ENCODE peak calls at places on chromosomes 7 and 10, in six cellular contexts. One of them, this sample, is unnamed.

GRCh38 chr7:149715476-149715875 is 57.9 kb downstream of the ZNF467 start:
- DNase-seq in activated T-helper 1 cell treated with anti-CD3 and anti-CD28 coated beads, Interleukin-12 subunit alpha, Interleukin-12 subunit beta, Interleukin-2, Interleukin-4 antibody, amounts not matched to agents 30 ng/mL and 10 ng/mL and 1 ng/mL, durations not matched to agents 14 hours and 24 hours and 36 hours: no peak
- DNase-seq in activated CD4-positive, alpha-beta memory T cell treated with anti-CD3 and anti-CD28 coated beads, Interleukin-2, amount 10 ng/mL, durations not matched to agents 7 days and 5 days: no peak
- DNase-seq in upper lobe of right lung: peak; percentile 63
- DNase-seq in nephron progenitor cell: no peak
- DNase-seq in T-helper 1 cell: no peak
- DNase-seq in this sample: peak; percentile 65

GRCh38 chr10:78626471-78626870 is 442.3 kb upstream of the ZMIZ1 start:
- DNase-seq in activated T-helper 1 cell treated with anti-CD3 and anti-CD28 coated beads, Interleukin-12 subunit alpha, Interleukin-12 subunit beta, Interleukin-2, Interleukin-4 antibody, amounts not matched to agents 30 ng/mL and 10 ng/mL and 1 ng/mL, durations not matched to agents 14 hours and 24 hours and 36 hours: no peak
- DNase-seq in activated CD4-positive, alpha-beta memory T cell treated with anti-CD3 and anti-CD28 coated beads, Interleukin-2, amount 10 ng/mL, durations not matched to agents 7 days and 5 days: no peak
- DNase-seq in upper lobe of right lung: no peak
- DNase-seq in nephron progenitor cell: no peak
- DNase-seq in T-helper 1 cell: no peak
- DNase-seq in this sample: no peak

GRCh38 chr7:46515844-46516590 is 594.9 kb upstream of the IGFBP3 start:
- DNase-seq in activated T-helper 1 cell treated with anti-CD3 and anti-CD28 coated beads, Interleukin-12 subunit alpha, Interleukin-12 subunit beta, Interleukin-2, Interleukin-4 antibody, amounts not matched to agents 30 ng/mL and 10 ng/mL and 1 ng/mL, durations not matched to agents 14 hours and 24 hours and 36 hours: no peak
- DNase-seq in activated CD4-positive, alpha-beta memory T cell treated with anti-CD3 and anti-CD28 coated beads, Interleukin-2, amount 10 ng/mL, durations not matched to agents 7 days and 5 days: no peak
- DNase-seq in upper lobe of right lung: no peak
- DNase-seq in nephron progenitor cell: peak; percentile 7
- DNase-seq in T-helper 1 cell: no peak
- DNase-seq in this sample: no peak

GRCh38 chr7:137328389-137329120 is 15.0 kb downstream of the PTN start:
- DNase-seq in activated T-helper 1 cell treated with anti-CD3 and anti-CD28 coated beads, Interleukin-12 subunit alpha, Interleukin-12 subunit beta, Interleukin-2, Interleukin-4 antibody, amounts not matched to agents 30 ng/mL and 10 ng/mL and 1 ng/mL, durations not matched to agents 14 hours and 24 hours and 36 hours: no peak
- DNase-seq in activated CD4-positive, alpha-beta memory T cell treated with anti-CD3 and anti-CD28 coated beads, Interleukin-2, amount 10 ng/mL, durations not matched to agents 7 days and 5 days: no peak
- DNase-seq in upper lobe of right lung: no peak
- DNase-seq in nephron progenitor cell: no peak
- DNase-seq in T-helper 1 cell: no peak
- DNase-seq in this sample: no peak

GRCh38 chr7:136086712-136087111 is 109.6 kb upstream of the MTPN start:
- DNase-seq in activated T-helper 1 cell treated with anti-CD3 and anti-CD28 coated beads, Interleukin-12 subunit alpha, Interleukin-12 subunit beta, Interleukin-2, Interleukin-4 antibody, amounts not matched to agents 30 ng/mL and 10 ng/mL and 1 ng/mL, durations not matched to agents 14 hours and 24 hours and 36 hours: no peak
- DNase-seq in activated CD4-positive, alpha-beta memory T cell treated with anti-CD3 and anti-CD28 coated beads, Interleukin-2, amount 10 ng/mL, durations not matched to agents 7 days and 5 days: peak; percentile 17
- DNase-seq in upper lobe of right lung: no peak
- DNase-seq in nephron progenitor cell: no peak
- DNase-seq in T-helper 1 cell: no peak
- DNase-seq in this sample: peak; percentile 74

GRCh38 chr10:89695307-89695706 is 6.1 kb upstream of the KIF20B start:
- DNase-seq in activated T-helper 1 cell treated with anti-CD3 and anti-CD28 coated beads, Interleukin-12 subunit alpha, Interleukin-12 subunit beta, Interleukin-2, Interleukin-4 antibody, amounts not matched to agents 30 ng/mL and 10 ng/mL and 1 ng/mL, durations not matched to agents 14 hours and 24 hours and 36 hours: no peak
- DNase-seq in activated CD4-positive, alpha-beta memory T cell treated with anti-CD3 and anti-CD28 coated beads, Interleukin-2, amount 10 ng/mL, durations not matched to agents 7 days and 5 days: no peak
- DNase-seq in upper lobe of right lung: no peak
- DNase-seq in nephron progenitor cell: no peak
- DNase-seq in T-helper 1 cell: no peak
- DNase-seq in this sample: no peak

GRCh38 chr7:26265499-26266075 is 26.1 kb upstream of the SNX10 start:
- DNase-seq in activated T-helper 1 cell treated with anti-CD3 and anti-CD28 coated beads, Interleukin-12 subunit alpha, Interleukin-12 subunit beta, Interleukin-2, Interleukin-4 antibody, amounts not matched to agents 30 ng/mL and 10 ng/mL and 1 ng/mL, durations not matched to agents 14 hours and 24 hours and 36 hours: no peak
- DNase-seq in activated CD4-positive, alpha-beta memory T cell treated with anti-CD3 and anti-CD28 coated beads, Interleukin-2, amount 10 ng/mL, durations not matched to agents 7 days and 5 days: no peak
- DNase-seq in upper lobe of right lung: no peak
- DNase-seq in nephron progenitor cell: no peak
- DNase-seq in T-helper 1 cell: no peak
- DNase-seq in this sample: no peak

GRCh38 chr10:119283818-119284217 is 76.4 kb downstream of the GRK5 start:
- DNase-seq in activated T-helper 1 cell treated with anti-CD3 and anti-CD28 coated beads, Interleukin-12 subunit alpha, Interleukin-12 subunit beta, Interleukin-2, Interleukin-4 antibody, amounts not matched to agents 30 ng/mL and 10 ng/mL and 1 ng/mL, durations not matched to agents 14 hours and 24 hours and 36 hours: peak; percentile 34
- DNase-seq in activated CD4-positive, alpha-beta memory T cell treated with anti-CD3 and anti-CD28 coated beads, Interleukin-2, amount 10 ng/mL, durations not matched to agents 7 days and 5 days: peak; percentile 41
- DNase-seq in upper lobe of right lung: no peak
- DNase-seq in nephron progenitor cell: no peak
- DNase-seq in T-helper 1 cell: peak; percentile 24
- DNase-seq in this sample: peak; percentile 89

GRCh38 chr10:33129181-33129928 is 171.3 kb upstream of the ITGB1 start:
- DNase-seq in activated T-helper 1 cell treated with anti-CD3 and anti-CD28 coated beads, Interleukin-12 subunit alpha, Interleukin-12 subunit beta, Interleukin-2, Interleukin-4 antibody, amounts not matched to agents 30 ng/mL and 10 ng/mL and 1 ng/mL, durations not matched to agents 14 hours and 24 hours and 36 hours: no peak
- DNase-seq in activated CD4-positive, alpha-beta memory T cell treated with anti-CD3 and anti-CD28 coated beads, Interleukin-2, amount 10 ng/mL, durations not matched to agents 7 days and 5 days: no peak
- DNase-seq in upper lobe of right lung: no peak
- DNase-seq in nephron progenitor cell: no peak
- DNase-seq in T-helper 1 cell: no peak
- DNase-seq in this sample: no peak

GRCh38 chr10:119680668-119681070 is 29.5 kb downstream of the BAG3 start:
- DNase-seq in activated T-helper 1 cell treated with anti-CD3 and anti-CD28 coated beads, Interleukin-12 subunit alpha, Interleukin-12 subunit beta, Interleukin-2, Interleukin-4 antibody, amounts not matched to agents 30 ng/mL and 10 ng/mL and 1 ng/mL, durations not matched to agents 14 hours and 24 hours and 36 hours: no peak
- DNase-seq in activated CD4-positive, alpha-beta memory T cell treated with anti-CD3 and anti-CD28 coated beads, Interleukin-2, amount 10 ng/mL, durations not matched to agents 7 days and 5 days: no peak
- DNase-seq in upper lobe of right lung: no peak
- DNase-seq in nephron progenitor cell: no peak
- DNase-seq in T-helper 1 cell: no peak
- DNase-seq in this sample: no peak

GRCh38 chr10:30510184-30510931 is 76.4 kb downstream of the MAP3K8 start:
- DNase-seq in activated T-helper 1 cell treated with anti-CD3 and anti-CD28 coated beads, Interleukin-12 subunit alpha, Interleukin-12 subunit beta, Interleukin-2, Interleukin-4 antibody, amounts not matched to agents 30 ng/mL and 10 ng/mL and 1 ng/mL, durations not matched to agents 14 hours and 24 hours and 36 hours: no peak
- DNase-seq in activated CD4-positive, alpha-beta memory T cell treated with anti-CD3 and anti-CD28 coated beads, Interleukin-2, amount 10 ng/mL, durations not matched to agents 7 days and 5 days: peak; percentile 54
- DNase-seq in upper lobe of right lung: no peak
- DNase-seq in nephron progenitor cell: no peak
- DNase-seq in T-helper 1 cell: no peak
- DNase-seq in this sample: peak; percentile 75

GRCh38 chr7:105353752-105354328 is 34.9 kb downstream of the SRPK2 start:
- DNase-seq in activated T-helper 1 cell treated with anti-CD3 and anti-CD28 coated beads, Interleukin-12 subunit alpha, Interleukin-12 subunit beta, Interleukin-2, Interleukin-4 antibody, amounts not matched to agents 30 ng/mL and 10 ng/mL and 1 ng/mL, durations not matched to agents 14 hours and 24 hours and 36 hours: no peak
- DNase-seq in activated CD4-positive, alpha-beta memory T cell treated with anti-CD3 and anti-CD28 coated beads, Interleukin-2, amount 10 ng/mL, durations not matched to agents 7 days and 5 days: no peak
- DNase-seq in upper lobe of right lung: no peak
- DNase-seq in nephron progenitor cell: no peak
- DNase-seq in T-helper 1 cell: no peak
- DNase-seq in this sample: peak; percentile 71

GRCh38 chr10:63247771-63248170 is 114.6 kb downstream of the NRBF2 start:
- DNase-seq in activated T-helper 1 cell treated with anti-CD3 and anti-CD28 coated beads, Interleukin-12 subunit alpha, Interleukin-12 subunit beta, Interleukin-2, Interleukin-4 antibody, amounts not matched to agents 30 ng/mL and 10 ng/mL and 1 ng/mL, durations not matched to agents 14 hours and 24 hours and 36 hours: no peak
- DNase-seq in activated CD4-positive, alpha-beta memory T cell treated with anti-CD3 and anti-CD28 coated beads, Interleukin-2, amount 10 ng/mL, durations not matched to agents 7 days and 5 days: no peak
- DNase-seq in upper lobe of right lung: no peak
- DNase-seq in nephron progenitor cell: no peak
- DNase-seq in T-helper 1 cell: no peak
- DNase-seq in this sample: no peak

GRCh38 chr10:3407208-3407607 is 234.6 kb upstream of the PITRM1 start:
- DNase-seq in activated T-helper 1 cell treated with anti-CD3 and anti-CD28 coated beads, Interleukin-12 subunit alpha, Interleukin-12 subunit beta, Interleukin-2, Interleukin-4 antibody, amounts not matched to agents 30 ng/mL and 10 ng/mL and 1 ng/mL, durations not matched to agents 14 hours and 24 hours and 36 hours: no peak
- DNase-seq in activated CD4-positive, alpha-beta memory T cell treated with anti-CD3 and anti-CD28 coated beads, Interleukin-2, amount 10 ng/mL, durations not matched to agents 7 days and 5 days: no peak
- DNase-seq in upper lobe of right lung: peak; percentile 50
- DNase-seq in nephron progenitor cell: no peak
- DNase-seq in T-helper 1 cell: no peak
- DNase-seq in this sample: no peak

GRCh38 chr10:90413196-90413595 is 444.6 kb downstream of the HTR7 start:
- DNase-seq in activated T-helper 1 cell treated with anti-CD3 and anti-CD28 coated beads, Interleukin-12 subunit alpha, Interleukin-12 subunit beta, Interleukin-2, Interleukin-4 antibody, amounts not matched to agents 30 ng/mL and 10 ng/mL and 1 ng/mL, durations not matched to agents 14 hours and 24 hours and 36 hours: no peak
- DNase-seq in activated CD4-positive, alpha-beta memory T cell treated with anti-CD3 and anti-CD28 coated beads, Interleukin-2, amount 10 ng/mL, durations not matched to agents 7 days and 5 days: no peak
- DNase-seq in upper lobe of right lung: no peak
- DNase-seq in nephron progenitor cell: no peak
- DNase-seq in T-helper 1 cell: no peak
- DNase-seq in this sample: no peak

GRCh38 chr7:120864146-120864920 is 6.4 kb upstream of the TSPAN12 start:
- DNase-seq in activated T-helper 1 cell treated with anti-CD3 and anti-CD28 coated beads, Interleukin-12 subunit alpha, Interleukin-12 subunit beta, Interleukin-2, Interleukin-4 antibody, amounts not matched to agents 30 ng/mL and 10 ng/mL and 1 ng/mL, durations not matched to agents 14 hours and 24 hours and 36 hours: no peak
- DNase-seq in activated CD4-positive, alpha-beta memory T cell treated with anti-CD3 and anti-CD28 coated beads, Interleukin-2, amount 10 ng/mL, durations not matched to agents 7 days and 5 days: no peak
- DNase-seq in upper lobe of right lung: no peak
- DNase-seq in nephron progenitor cell: no peak
- DNase-seq in T-helper 1 cell: no peak
- DNase-seq in this sample: no peak

GRCh38 chr10:18886102-18886501 is 162.5 kb upstream of the MALRD1 start:
- DNase-seq in activated T-helper 1 cell treated with anti-CD3 and anti-CD28 coated beads, Interleukin-12 subunit alpha, Interleukin-12 subunit beta, Interleukin-2, Interleukin-4 antibody, amounts not matched to agents 30 ng/mL and 10 ng/mL and 1 ng/mL, durations not matched to agents 14 hours and 24 hours and 36 hours: no peak
- DNase-seq in activated CD4-positive, alpha-beta memory T cell treated with anti-CD3 and anti-CD28 coated beads, Interleukin-2, amount 10 ng/mL, durations not matched to agents 7 days and 5 days: no peak
- DNase-seq in upper lobe of right lung: no peak
- DNase-seq in nephron progenitor cell: no peak
- DNase-seq in T-helper 1 cell: no peak
- DNase-seq in this sample: no peak

GRCh38 chr7:17638727-17639126 is 301.6 kb downstream of the SNX13 start:
- DNase-seq in activated T-helper 1 cell treated with anti-CD3 and anti-CD28 coated beads, Interleukin-12 subunit alpha, Interleukin-12 subunit beta, Interleukin-2, Interleukin-4 antibody, amounts not matched to agents 30 ng/mL and 10 ng/mL and 1 ng/mL, durations not matched to agents 14 hours and 24 hours and 36 hours: no peak
- DNase-seq in activated CD4-positive, alpha-beta memory T cell treated with anti-CD3 and anti-CD28 coated beads, Interleukin-2, amount 10 ng/mL, durations not matched to agents 7 days and 5 days: no peak
- DNase-seq in upper lobe of right lung: no peak
- DNase-seq in nephron progenitor cell: no peak
- DNase-seq in T-helper 1 cell: no peak
- DNase-seq in this sample: no peak

GRCh38 chr7:101517304-101517703 is 111.8 kb downstream of the MYL10 start:
- DNase-seq in activated T-helper 1 cell treated with anti-CD3 and anti-CD28 coated beads, Interleukin-12 subunit alpha, Interleukin-12 subunit beta, Interleukin-2, Interleukin-4 antibody, amounts not matched to agents 30 ng/mL and 10 ng/mL and 1 ng/mL, durations not matched to agents 14 hours and 24 hours and 36 hours: no peak
- DNase-seq in activated CD4-positive, alpha-beta memory T cell treated with anti-CD3 and anti-CD28 coated beads, Interleukin-2, amount 10 ng/mL, durations not matched to agents 7 days and 5 days: no peak
- DNase-seq in upper lobe of right lung: no peak
- DNase-seq in nephron progenitor cell: no peak
- DNase-seq in T-helper 1 cell: no peak
- DNase-seq in this sample: no peak

GRCh38 chr7:20777377-20778062 is 9.2 kb downstream of the SP8 start:
- DNase-seq in activated T-helper 1 cell treated with anti-CD3 and anti-CD28 coated beads, Interleukin-12 subunit alpha, Interleukin-12 subunit beta, Interleukin-2, Interleukin-4 antibody, amounts not matched to agents 30 ng/mL and 10 ng/mL and 1 ng/mL, durations not matched to agents 14 hours and 24 hours and 36 hours: no peak
- DNase-seq in activated CD4-positive, alpha-beta memory T cell treated with anti-CD3 and anti-CD28 coated beads, Interleukin-2, amount 10 ng/mL, durations not matched to agents 7 days and 5 days: no peak
- DNase-seq in upper lobe of right lung: no peak
- DNase-seq in nephron progenitor cell: no peak
- DNase-seq in T-helper 1 cell: no peak
- DNase-seq in this sample: no peak

GRCh38 chr10:75379234-75379724 is 22.3 kb downstream of the ZNF503 start:
- DNase-seq in activated T-helper 1 cell treated with anti-CD3 and anti-CD28 coated beads, Interleukin-12 subunit alpha, Interleukin-12 subunit beta, Interleukin-2, Interleukin-4 antibody, amounts not matched to agents 30 ng/mL and 10 ng/mL and 1 ng/mL, durations not matched to agents 14 hours and 24 hours and 36 hours: no peak
- DNase-seq in activated CD4-positive, alpha-beta memory T cell treated with anti-CD3 and anti-CD28 coated beads, Interleukin-2, amount 10 ng/mL, durations not matched to agents 7 days and 5 days: no peak
- DNase-seq in upper lobe of right lung: no peak
- DNase-seq in nephron progenitor cell: no peak
- DNase-seq in T-helper 1 cell: no peak
- DNase-seq in this sample: no peak

GRCh38 chr10:31299119-31299518 is 19.9 kb upstream of the ZEB1 start:
- DNase-seq in activated T-helper 1 cell treated with anti-CD3 and anti-CD28 coated beads, Interleukin-12 subunit alpha, Interleukin-12 subunit beta, Interleukin-2, Interleukin-4 antibody, amounts not matched to agents 30 ng/mL and 10 ng/mL and 1 ng/mL, durations not matched to agents 14 hours and 24 hours and 36 hours: no peak
- DNase-seq in activated CD4-positive, alpha-beta memory T cell treated with anti-CD3 and anti-CD28 coated beads, Interleukin-2, amount 10 ng/mL, durations not matched to agents 7 days and 5 days: no peak
- DNase-seq in upper lobe of right lung: no peak
- DNase-seq in nephron progenitor cell: no peak
- DNase-seq in T-helper 1 cell: no peak
- DNase-seq in this sample: no peak

GRCh38 chr10:98028168-98028770 is 2.2 kb downstream of the CRTAC1 start:
- DNase-seq in activated T-helper 1 cell treated with anti-CD3 and anti-CD28 coated beads, Interleukin-12 subunit alpha, Interleukin-12 subunit beta, Interleukin-2, Interleukin-4 antibody, amounts not matched to agents 30 ng/mL and 10 ng/mL and 1 ng/mL, durations not matched to agents 14 hours and 24 hours and 36 hours: peak; percentile 27
- DNase-seq in activated CD4-positive, alpha-beta memory T cell treated with anti-CD3 and anti-CD28 coated beads, Interleukin-2, amount 10 ng/mL, durations not matched to agents 7 days and 5 days: peak; percentile 69
- DNase-seq in upper lobe of right lung: peak; percentile 79
- DNase-seq in nephron progenitor cell: peak; percentile 84
- DNase-seq in T-helper 1 cell: no peak
- DNase-seq in this sample: no peak

GRCh38 chr7:155860461-155860839 is 48.2 kb upstream of the SHH start:
- DNase-seq in activated T-helper 1 cell treated with anti-CD3 and anti-CD28 coated beads, Interleukin-12 subunit alpha, Interleukin-12 subunit beta, Interleukin-2, Interleukin-4 antibody, amounts not matched to agents 30 ng/mL and 10 ng/mL and 1 ng/mL, durations not matched to agents 14 hours and 24 hours and 36 hours: no peak
- DNase-seq in activated CD4-positive, alpha-beta memory T cell treated with anti-CD3 and anti-CD28 coated beads, Interleukin-2, amount 10 ng/mL, durations not matched to agents 7 days and 5 days: no peak
- DNase-seq in upper lobe of right lung: no peak
- DNase-seq in nephron progenitor cell: no peak
- DNase-seq in T-helper 1 cell: no peak
- DNase-seq in this sample: no peak

GRCh38 chr7:86469680-86470295 is 173.9 kb upstream of the GRM3 start:
- DNase-seq in activated T-helper 1 cell treated with anti-CD3 and anti-CD28 coated beads, Interleukin-12 subunit alpha, Interleukin-12 subunit beta, Interleukin-2, Interleukin-4 antibody, amounts not matched to agents 30 ng/mL and 10 ng/mL and 1 ng/mL, durations not matched to agents 14 hours and 24 hours and 36 hours: peak; percentile 23
- DNase-seq in activated CD4-positive, alpha-beta memory T cell treated with anti-CD3 and anti-CD28 coated beads, Interleukin-2, amount 10 ng/mL, durations not matched to agents 7 days and 5 days: peak; percentile 52
- DNase-seq in upper lobe of right lung: no peak
- DNase-seq in nephron progenitor cell: peak; percentile 72
- DNase-seq in T-helper 1 cell: no peak
- DNase-seq in this sample: peak; percentile 61

GRCh38 chr7:151696738-151697514 is 177.2 kb upstream of the RHEB start:
- DNase-seq in activated T-helper 1 cell treated with anti-CD3 and anti-CD28 coated beads, Interleukin-12 subunit alpha, Interleukin-12 subunit beta, Interleukin-2, Interleukin-4 antibody, amounts not matched to agents 30 ng/mL and 10 ng/mL and 1 ng/mL, durations not matched to agents 14 hours and 24 hours and 36 hours: no peak
- DNase-seq in activated CD4-positive, alpha-beta memory T cell treated with anti-CD3 and anti-CD28 coated beads, Interleukin-2, amount 10 ng/mL, durations not matched to agents 7 days and 5 days: no peak
- DNase-seq in upper lobe of right lung: no peak
- DNase-seq in nephron progenitor cell: no peak
- DNase-seq in T-helper 1 cell: no peak
- DNase-seq in this sample: no peak

GRCh38 chr7:7922684-7923385 is 45.8 kb upstream of the GLCCI1 start:
- DNase-seq in activated T-helper 1 cell treated with anti-CD3 and anti-CD28 coated beads, Interleukin-12 subunit alpha, Interleukin-12 subunit beta, Interleukin-2, Interleukin-4 antibody, amounts not matched to agents 30 ng/mL and 10 ng/mL and 1 ng/mL, durations not matched to agents 14 hours and 24 hours and 36 hours: no peak
- DNase-seq in activated CD4-positive, alpha-beta memory T cell treated with anti-CD3 and anti-CD28 coated beads, Interleukin-2, amount 10 ng/mL, durations not matched to agents 7 days and 5 days: no peak
- DNase-seq in upper lobe of right lung: no peak
- DNase-seq in nephron progenitor cell: no peak
- DNase-seq in T-helper 1 cell: no peak
- DNase-seq in this sample: no peak

GRCh38 chr7:16066805-16067459 is 354.4 kb downstream of the CRPPA start:
- DNase-seq in activated T-helper 1 cell treated with anti-CD3 and anti-CD28 coated beads, Interleukin-12 subunit alpha, Interleukin-12 subunit beta, Interleukin-2, Interleukin-4 antibody, amounts not matched to agents 30 ng/mL and 10 ng/mL and 1 ng/mL, durations not matched to agents 14 hours and 24 hours and 36 hours: no peak
- DNase-seq in activated CD4-positive, alpha-beta memory T cell treated with anti-CD3 and anti-CD28 coated beads, Interleukin-2, amount 10 ng/mL, durations not matched to agents 7 days and 5 days: no peak
- DNase-seq in upper lobe of right lung: no peak
- DNase-seq in nephron progenitor cell: no peak
- DNase-seq in T-helper 1 cell: no peak
- DNase-seq in this sample: no peak

GRCh38 chr10:124495176-124495575 is 33.6 kb downstream of the LHPP start:
- DNase-seq in activated T-helper 1 cell treated with anti-CD3 and anti-CD28 coated beads, Interleukin-12 subunit alpha, Interleukin-12 subunit beta, Interleukin-2, Interleukin-4 antibody, amounts not matched to agents 30 ng/mL and 10 ng/mL and 1 ng/mL, durations not matched to agents 14 hours and 24 hours and 36 hours: no peak
- DNase-seq in activated CD4-positive, alpha-beta memory T cell treated with anti-CD3 and anti-CD28 coated beads, Interleukin-2, amount 10 ng/mL, durations not matched to agents 7 days and 5 days: no peak
- DNase-seq in upper lobe of right lung: no peak
- DNase-seq in nephron progenitor cell: no peak
- DNase-seq in T-helper 1 cell: no peak
- DNase-seq in this sample: peak; percentile 41

GRCh38 chr10:125118701-125119100 is 41.7 kb downstream of the CTBP2 start:
- DNase-seq in activated T-helper 1 cell treated with anti-CD3 and anti-CD28 coated beads, Interleukin-12 subunit alpha, Interleukin-12 subunit beta, Interleukin-2, Interleukin-4 antibody, amounts not matched to agents 30 ng/mL and 10 ng/mL and 1 ng/mL, durations not matched to agents 14 hours and 24 hours and 36 hours: no peak
- DNase-seq in activated CD4-positive, alpha-beta memory T cell treated with anti-CD3 and anti-CD28 coated beads, Interleukin-2, amount 10 ng/mL, durations not matched to agents 7 days and 5 days: no peak
- DNase-seq in upper lobe of right lung: peak; percentile 33
- DNase-seq in nephron progenitor cell: no peak
- DNase-seq in T-helper 1 cell: no peak
- DNase-seq in this sample: peak; percentile 59

GRCh38 chr7:91628742-91629141 is 251.8 kb downstream of the MTERF1 start:
- DNase-seq in activated T-helper 1 cell treated with anti-CD3 and anti-CD28 coated beads, Interleukin-12 subunit alpha, Interleukin-12 subunit beta, Interleukin-2, Interleukin-4 antibody, amounts not matched to agents 30 ng/mL and 10 ng/mL and 1 ng/mL, durations not matched to agents 14 hours and 24 hours and 36 hours: no peak
- DNase-seq in activated CD4-positive, alpha-beta memory T cell treated with anti-CD3 and anti-CD28 coated beads, Interleukin-2, amount 10 ng/mL, durations not matched to agents 7 days and 5 days: no peak
- DNase-seq in upper lobe of right lung: no peak
- DNase-seq in nephron progenitor cell: no peak
- DNase-seq in T-helper 1 cell: no peak
- DNase-seq in this sample: no peak

GRCh38 chr10:60821661-60822060 is 43.4 kb downstream of the CDK1 start:
- DNase-seq in activated T-helper 1 cell treated with anti-CD3 and anti-CD28 coated beads, Interleukin-12 subunit alpha, Interleukin-12 subunit beta, Interleukin-2, Interleukin-4 antibody, amounts not matched to agents 30 ng/mL and 10 ng/mL and 1 ng/mL, durations not matched to agents 14 hours and 24 hours and 36 hours: no peak
- DNase-seq in activated CD4-positive, alpha-beta memory T cell treated with anti-CD3 and anti-CD28 coated beads, Interleukin-2, amount 10 ng/mL, durations not matched to agents 7 days and 5 days: no peak
- DNase-seq in upper lobe of right lung: no peak
- DNase-seq in nephron progenitor cell: no peak
- DNase-seq in T-helper 1 cell: no peak
- DNase-seq in this sample: no peak

GRCh38 chr10:63767512-63767911 is 246.3 kb downstream of the REEP3 start:
- DNase-seq in activated T-helper 1 cell treated with anti-CD3 and anti-CD28 coated beads, Interleukin-12 subunit alpha, Interleukin-12 subunit beta, Interleukin-2, Interleukin-4 antibody, amounts not matched to agents 30 ng/mL and 10 ng/mL and 1 ng/mL, durations not matched to agents 14 hours and 24 hours and 36 hours: no peak
- DNase-seq in activated CD4-positive, alpha-beta memory T cell treated with anti-CD3 and anti-CD28 coated beads, Interleukin-2, amount 10 ng/mL, durations not matched to agents 7 days and 5 days: no peak
- DNase-seq in upper lobe of right lung: no peak
- DNase-seq in nephron progenitor cell: no peak
- DNase-seq in T-helper 1 cell: no peak
- DNase-seq in this sample: no peak

GRCh38 chr7:100544949-100545635 is 6.1 kb downstream of the AGFG2 start:
- DNase-seq in activated T-helper 1 cell treated with anti-CD3 and anti-CD28 coated beads, Interleukin-12 subunit alpha, Interleukin-12 subunit beta, Interleukin-2, Interleukin-4 antibody, amounts not matched to agents 30 ng/mL and 10 ng/mL and 1 ng/mL, durations not matched to agents 14 hours and 24 hours and 36 hours: no peak
- DNase-seq in activated CD4-positive, alpha-beta memory T cell treated with anti-CD3 and anti-CD28 coated beads, Interleukin-2, amount 10 ng/mL, durations not matched to agents 7 days and 5 days: no peak
- DNase-seq in upper lobe of right lung: no peak
- DNase-seq in nephron progenitor cell: no peak
- DNase-seq in T-helper 1 cell: no peak
- DNase-seq in this sample: no peak

GRCh38 chr7:12759112-12759511 is 71.7 kb downstream of the ARL4A start:
- DNase-seq in activated T-helper 1 cell treated with anti-CD3 and anti-CD28 coated beads, Interleukin-12 subunit alpha, Interleukin-12 subunit beta, Interleukin-2, Interleukin-4 antibody, amounts not matched to agents 30 ng/mL and 10 ng/mL and 1 ng/mL, durations not matched to agents 14 hours and 24 hours and 36 hours: no peak
- DNase-seq in activated CD4-positive, alpha-beta memory T cell treated with anti-CD3 and anti-CD28 coated beads, Interleukin-2, amount 10 ng/mL, durations not matched to agents 7 days and 5 days: no peak
- DNase-seq in upper lobe of right lung: no peak
- DNase-seq in nephron progenitor cell: no peak
- DNase-seq in T-helper 1 cell: no peak
- DNase-seq in this sample: no peak

GRCh38 chr7:132065193-132065972 is 509.0 kb upstream of the PODXL start:
- DNase-seq in activated T-helper 1 cell treated with anti-CD3 and anti-CD28 coated beads, Interleukin-12 subunit alpha, Interleukin-12 subunit beta, Interleukin-2, Interleukin-4 antibody, amounts not matched to agents 30 ng/mL and 10 ng/mL and 1 ng/mL, durations not matched to agents 14 hours and 24 hours and 36 hours: no peak
- DNase-seq in activated CD4-positive, alpha-beta memory T cell treated with anti-CD3 and anti-CD28 coated beads, Interleukin-2, amount 10 ng/mL, durations not matched to agents 7 days and 5 days: no peak
- DNase-seq in upper lobe of right lung: no peak
- DNase-seq in nephron progenitor cell: no peak
- DNase-seq in T-helper 1 cell: no peak
- DNase-seq in this sample: peak; percentile 82

GRCh38 chr10:86262671-86263165 is 103.9 kb downstream of the GRID1 start:
- DNase-seq in activated T-helper 1 cell treated with anti-CD3 and anti-CD28 coated beads, Interleukin-12 subunit alpha, Interleukin-12 subunit beta, Interleukin-2, Interleukin-4 antibody, amounts not matched to agents 30 ng/mL and 10 ng/mL and 1 ng/mL, durations not matched to agents 14 hours and 24 hours and 36 hours: no peak
- DNase-seq in activated CD4-positive, alpha-beta memory T cell treated with anti-CD3 and anti-CD28 coated beads, Interleukin-2, amount 10 ng/mL, durations not matched to agents 7 days and 5 days: no peak
- DNase-seq in upper lobe of right lung: peak; percentile 44
- DNase-seq in nephron progenitor cell: peak; percentile 13
- DNase-seq in T-helper 1 cell: no peak
- DNase-seq in this sample: peak; percentile 49

GRCh38 chr7:44194069-44194468 is 4.8 kb upstream of the GCK start:
- DNase-seq in activated T-helper 1 cell treated with anti-CD3 and anti-CD28 coated beads, Interleukin-12 subunit alpha, Interleukin-12 subunit beta, Interleukin-2, Interleukin-4 antibody, amounts not matched to agents 30 ng/mL and 10 ng/mL and 1 ng/mL, durations not matched to agents 14 hours and 24 hours and 36 hours: no peak
- DNase-seq in activated CD4-positive, alpha-beta memory T cell treated with anti-CD3 and anti-CD28 coated beads, Interleukin-2, amount 10 ng/mL, durations not matched to agents 7 days and 5 days: no peak
- DNase-seq in upper lobe of right lung: peak; percentile 9
- DNase-seq in nephron progenitor cell: no peak
- DNase-seq in T-helper 1 cell: no peak
- DNase-seq in this sample: no peak

GRCh38 chr10:110872984-110873569 is 1.3 kb downstream of the PDCD4 start:
- DNase-seq in activated T-helper 1 cell treated with anti-CD3 and anti-CD28 coated beads, Interleukin-12 subunit alpha, Interleukin-12 subunit beta, Interleukin-2, Interleukin-4 antibody, amounts not matched to agents 30 ng/mL and 10 ng/mL and 1 ng/mL, durations not matched to agents 14 hours and 24 hours and 36 hours: no peak
- DNase-seq in activated CD4-positive, alpha-beta memory T cell treated with anti-CD3 and anti-CD28 coated beads, Interleukin-2, amount 10 ng/mL, durations not matched to agents 7 days and 5 days: no peak
- DNase-seq in upper lobe of right lung: no peak
- DNase-seq in nephron progenitor cell: no peak
- DNase-seq in T-helper 1 cell: no peak
- DNase-seq in this sample: no peak

This sample was measured in sigmoid colon.